ENCODE peak calls at places on chromosomes 11 and 22, in nine cellular contexts. T is fibroblast of the aortic adventitia; I is NB4; M is neural crest cell; H is body of pancreas; D is IMR-90; A is CD4-positive, alpha-beta T cell; P is BJ; Q is endothelial cell. K is an unnamed sample.

GRCh38 chr11:2790581-2790925 is 90.8 kb upstream of the KCNQ1OT1 start:
- DNase-seq in T (no peak), I (no peak), M (no peak), H (peak), D (no peak), A (no peak), P (no peak), Q (no peak), K (no peak)

GRCh38 chr22:36453266-36453607 is 28.2 kb downstream of the TXN2 start:
- DNase-seq in T (no peak), I (peak), M (no peak), H (peak), D (no peak), A (no peak), P (no peak), Q (no peak), K (no peak)

GRCh38 chr11:64803846-64804345 is 882 bp upstream of the MAP4K2 start:
- DNase-seq in T (no peak), I (no peak), M (no peak), H (no peak), D (no peak), A (no peak), P (no peak), Q (no peak), K (no peak)

GRCh38 chr22:22856364-22856763 is 31.3 kb upstream of the IGLL5 start:
- DNase-seq in T (no peak), I (no peak), M (no peak), H (no peak), D (no peak), A (no peak), P (no peak), Q (no peak), K (no peak)

GRCh38 chr11:126853732-126854131 is 146.8 kb downstream of the KIRREL3 start:
- DNase-seq in T (no peak), I (no peak), M (no peak), H (no peak), D (peak), A (no peak), P (no peak), Q (no peak), K (no peak)

GRCh38 chr11:127485541-127485940 is 485.0 kb upstream of the KIRREL3 start:
- DNase-seq in T (no peak), I (no peak), M (no peak), H (no peak), D (no peak), A (no peak), P (no peak), Q (no peak), K (no peak)

GRCh38 chr11:69074375-69074774 is 25.6 kb downstream of the TPCN2 start:
- DNase-seq in T (no peak), I (no peak), M (no peak), H (no peak), D (no peak), A (no peak), P (no peak), Q (no peak), K (no peak)

GRCh38 chr11:73570415-73571114 is 27.3 kb downstream of the FAM168A start:
- DNase-seq in T (peak), I (no peak), M (no peak), H (no peak), D (peak), A (no peak), P (no peak), Q (no peak), K (no peak)

GRCh38 chr11:110679323-110679980 is 32.8 kb downstream of the ARHGAP20 start:
- DNase-seq in T (peak), I (no peak), M (no peak), H (no peak), D (peak), A (no peak), P (peak), Q (no peak), K (no peak)

GRCh38 chr11:88179141-88179540 is 3.9 kb upstream of the RAB38 start:
- DNase-seq in T (no peak), I (no peak), M (no peak), H (no peak), D (peak), A (no peak), P (no peak), Q (no peak), K (peak)

GRCh38 chr22:30685178-30685577 is 9.5 kb upstream of the OSBP2 start:
- DNase-seq in T (no peak), I (no peak), M (no peak), H (no peak), D (no peak), A (no peak), P (no peak), Q (no peak), K (no peak)

GRCh38 chr11:66852466-66853241 is 4.2 kb upstream of the LRFN4 start:
- DNase-seq in T (no peak), I (no peak), M (no peak), H (no peak), D (no peak), A (no peak), P (no peak), Q (no peak), K (no peak)

GRCh38 chr22:35868938-35869337 is 151.3 kb downstream of the APOL5 start:
- DNase-seq in T (peak), I (no peak), M (no peak), H (no peak), D (peak), A (no peak), P (no peak), Q (no peak), K (no peak)

GRCh38 chr11:63802637-63803414 is 10.4 kb upstream of the SPINDOC start:
- DNase-seq in T (peak), I (peak), M (no peak), H (no peak), D (peak), A (no peak), P (no peak), Q (no peak), K (no peak)

GRCh38 chr11:68948496-68948895 is 32.3 kb downstream of the MRGPRD start:
- DNase-seq in T (no peak), I (no peak), M (no peak), H (no peak), D (peak), A (no peak), P (no peak), Q (no peak), K (no peak)

GRCh38 chr11:67195971-67196418 is 70.3 kb upstream of the GRK2 start:
- DNase-seq in T (peak), I (peak), M (no peak), H (no peak), D (peak), A (no peak), P (peak), Q (no peak), K (no peak)

GRCh38 chr11:128613300-128613995 is 26.1 kb upstream of the ETS1 start:
- DNase-seq in T (no peak), I (no peak), M (no peak), H (no peak), D (no peak), A (no peak), P (no peak), Q (no peak), K (no peak)

GRCh38 chr11:68750988-68751325 is 363 bp downstream of the TESMIN start:
- DNase-seq in T (no peak), I (no peak), M (no peak), H (peak), D (no peak), A (no peak), P (no peak), Q (no peak), K (no peak)

GRCh38 chr22:20464096-20464614 is 26.5 kb upstream of the SCARF2 start:
- DNase-seq in T (no peak), I (no peak), M (no peak), H (no peak), D (no peak), A (peak), P (no peak), Q (no peak), K (peak)

GRCh38 chr22:23386245-23386631 is 193.9 kb downstream of the IGLL1 start:
- DNase-seq in T (no peak), I (no peak), M (no peak), H (no peak), D (no peak), A (no peak), P (no peak), Q (no peak), K (no peak)

GRCh38 chr22:44202261-44202789 is 21.6 kb downstream of the PARVG start:
- DNase-seq in T (peak), I (no peak), M (no peak), H (no peak), D (peak), A (no peak), P (peak), Q (no peak), K (no peak)

GRCh38 chr11:16925495-16926065 is 88.6 kb downstream of the PLEKHA7 start:
- DNase-seq in T (no peak), I (no peak), M (peak), H (peak), D (no peak), A (no peak), P (no peak), Q (peak), K (peak)

GRCh38 chr22:38203090-38203810 is 1.5 kb downstream of the MAFF start:
- DNase-seq in T (peak), I (no peak), M (no peak), H (peak), D (peak), A (no peak), P (no peak), Q (no peak), K (peak)

GRCh38 chr11:126840201-126840886 is 160.2 kb downstream of the KIRREL3 start:
- DNase-seq in T (peak), I (no peak), M (no peak), H (no peak), D (peak), A (no peak), P (no peak), Q (no peak), K (no peak)

GRCh38 chr11:17537261-17537660 is 7.0 kb downstream of the USH1C start:
- DNase-seq in T (no peak), I (no peak), M (no peak), H (no peak), D (no peak), A (no peak), P (no peak), Q (no peak), K (no peak)

GRCh38 chr11:11400635-11401232 is 47.7 kb upstream of the CSNK2A3 start:
- DNase-seq in T (no peak), I (peak), M (no peak), H (no peak), D (no peak), A (no peak), P (no peak), Q (peak), K (peak)

GRCh38 chr11:117096140-117096972 is 1.9 kb downstream of the SIK3 start:
- DNase-seq in T (no peak), I (peak), M (peak), H (peak), D (no peak), A (peak), P (peak), Q (no peak), K (peak)

GRCh38 chr11:74437441-74437840 is 29.9 kb downstream of the KCNE3 start:
- DNase-seq in T (peak), I (no peak), M (no peak), H (no peak), D (peak), A (no peak), P (no peak), Q (no peak), K (no peak)

GRCh38 chr22:28021116-28021997 is 102.3 kb upstream of the PITPNB start:
- DNase-seq in T (no peak), I (no peak), M (no peak), H (no peak), D (no peak), A (no peak), P (no peak), Q (no peak), K (no peak)

GRCh38 chr11:108538022-108538424 is 39.8 kb upstream of the POGLUT3 start:
- DNase-seq in T (no peak), I (no peak), M (no peak), H (no peak), D (no peak), A (no peak), P (no peak), Q (no peak), K (peak)

GRCh38 chr11:44574620-44575287 is 9.3 kb downstream of the CD82 start:
- DNase-seq in T (peak), I (peak), M (no peak), H (peak), D (peak), A (no peak), P (peak), Q (no peak), K (peak)

GRCh38 chr11:116225236-116225635 is 547.6 kb downstream of the BUD13 start:
- DNase-seq in T (no peak), I (no peak), M (no peak), H (no peak), D (no peak), A (no peak), P (no peak), Q (no peak), K (no peak)

GRCh38 chr11:2944530-2944929 is 15.3 kb upstream of the PHLDA2 start:
- DNase-seq in T (no peak), I (no peak), M (no peak), H (no peak), D (no peak), A (no peak), P (no peak), Q (no peak), K (no peak)

GRCh38 chr11:82270870-82271269 is 462.8 kb downstream of the FAM181B start:
- DNase-seq in T (no peak), I (no peak), M (no peak), H (no peak), D (no peak), A (no peak), P (no peak), Q (no peak), K (no peak)

GRCh38 chr11:15897211-15897960 is 459.0 kb downstream of the SOX6 start:
- DNase-seq in T (peak), I (no peak), M (no peak), H (peak), D (peak), A (no peak), P (peak), Q (no peak), K (no peak)

GRCh38 chr11:59157433-59157832 is 14.5 kb upstream of the DTX4 start:
- DNase-seq in T (no peak), I (no peak), M (no peak), H (no peak), D (no peak), A (no peak), P (no peak), Q (no peak), K (no peak)

GRCh38 chr11:118202599-118203422 is 22.0 kb downstream of the JAML start:
- DNase-seq in T (no peak), I (no peak), M (no peak), H (peak), D (no peak), A (peak), P (no peak), Q (no peak), K (peak)

GRCh38 chr11:112881461-112881860 is 79.8 kb upstream of the NCAM1 start:
- DNase-seq in T (peak), I (no peak), M (peak), H (peak), D (no peak), A (no peak), P (no peak), Q (no peak), K (no peak)

GRCh38 chr11:119641991-119642745 is 86.8 kb downstream of the NECTIN1 start:
- DNase-seq in T (no peak), I (peak), M (no peak), H (no peak), D (peak), A (no peak), P (no peak), Q (no peak), K (peak)

DNA sequence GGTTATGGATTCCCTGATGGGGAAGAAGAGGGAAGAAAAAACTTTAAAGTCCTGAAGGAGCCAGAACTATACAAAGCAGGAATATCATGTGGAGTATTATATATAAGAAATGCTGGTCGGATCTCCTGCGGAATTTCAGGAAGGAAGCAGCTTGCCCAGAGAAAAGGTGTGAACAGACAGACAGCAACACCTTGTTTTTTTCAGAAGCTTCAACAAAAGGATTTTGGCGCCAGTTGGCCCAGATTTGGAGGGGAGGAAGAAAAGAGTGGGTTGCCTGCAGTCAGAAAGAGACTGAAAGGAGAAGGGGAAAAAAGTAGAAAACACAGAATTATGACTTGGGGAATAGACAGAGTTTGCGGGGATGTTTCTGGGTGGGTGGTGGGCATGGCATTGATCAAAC is 45.2 kb downstream of the SEZ6L start:
- DNase-seq in T (no peak), I (no peak), M (no peak), H (no peak), D (no peak), A (no peak), P (no peak), Q (no peak), K (no peak)
- TF ChIP-seq CTCF in T (no peak), I (no peak), M (no peak), H (no peak), D (no peak), A (no peak), P (no peak), Q (no peak), K (no peak)

GRCh38 chr11:31936309-31936708 is 125.2 kb upstream of the PAX6 start:
- DNase-seq in T (no peak), I (no peak), M (no peak), H (no peak), D (no peak), A (no peak), P (no peak), Q (no peak), K (no peak)

GRCh38 chr11:31927982-31928381 is 116.9 kb upstream of the PAX6 start:
- DNase-seq in T (no peak), I (no peak), M (no peak), H (no peak), D (no peak), A (no peak), P (no peak), Q (no peak), K (no peak)

GRCh38 chr11:31926816-31927528 is 115.8 kb upstream of the PAX6 start:
- DNase-seq in T (no peak), I (no peak), M (no peak), H (no peak), D (no peak), A (no peak), P (no peak), Q (no peak), K (no peak)

GRCh38 chr11:31932879-31933278 is 121.8 kb upstream of the PAX6 start:
- DNase-seq in T (no peak), I (no peak), M (no peak), H (no peak), D (no peak), A (no peak), P (no peak), Q (no peak), K (no peak)
- TF ChIP-seq CTCF in T (no peak), I (no peak), M (no peak), H (no peak), D (no peak), A (no peak), P (no peak), Q (no peak), K (no peak)

GRCh38 chr11:13183826-13184196 is 93.8 kb upstream of the BMAL1 start:
- DNase-seq in T (no peak), I (no peak), M (no peak), H (no peak), D (no peak), A (no peak), P (no peak), Q (no peak), K (no peak)

GRCh38 chr11:13188179-13188578 is 89.4 kb upstream of the BMAL1 start:
- DNase-seq in T (no peak), I (no peak), M (no peak), H (no peak), D (no peak), A (no peak), P (no peak), Q (no peak), K (no peak)

GRCh38 chr11:13184295-13184794 is 93.2 kb upstream of the BMAL1 start:
- DNase-seq in T (peak), I (no peak), M (no peak), H (no peak), D (no peak), A (no peak), P (no peak), Q (no peak), K (no peak)

DNA sequence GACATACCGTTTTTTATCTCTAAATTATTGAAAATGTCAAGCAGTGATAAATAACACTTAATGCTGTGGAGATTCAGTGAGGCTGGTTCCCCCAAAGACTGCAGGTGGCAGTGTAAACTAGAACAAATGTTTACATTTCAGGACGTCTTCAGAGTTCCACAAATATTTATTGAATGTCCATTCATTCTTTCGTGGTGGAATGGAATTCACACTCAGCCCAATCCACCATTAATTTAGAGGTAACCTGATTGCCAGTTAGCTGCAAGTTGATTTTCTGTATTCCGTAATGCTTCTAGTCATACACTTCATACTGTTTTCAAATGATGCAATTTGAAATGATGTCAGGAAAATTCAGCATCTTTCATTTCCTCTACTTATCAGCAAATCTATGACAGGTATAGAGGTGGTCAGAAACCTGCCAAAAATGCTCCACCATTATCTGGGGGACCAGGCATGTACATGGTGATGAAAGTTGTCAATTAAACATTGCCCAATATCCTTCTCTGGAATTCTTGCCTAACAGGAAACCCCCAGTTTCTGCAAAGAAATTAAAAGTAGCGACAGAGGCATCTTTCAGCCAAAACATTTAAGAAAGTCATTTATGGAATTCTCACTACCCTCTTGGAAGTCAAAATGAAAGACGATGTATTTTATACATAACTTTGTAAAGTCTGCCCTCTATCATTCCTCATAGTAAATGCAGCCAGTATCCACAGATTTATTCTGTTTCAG is 94.3 kb upstream of the BMAL1 start:
- DNase-seq in T (peak), I (peak), M (no peak), H (no peak), D (peak), A (no peak), P (peak), Q (no peak), K (peak)
- TF ChIP-seq CTCF in T (peak), I (peak), M (peak), H (peak), D (peak), A (peak), P (peak), Q (peak), K (peak)

GRCh38 chr11:91091564-91091963 is 868.7 kb upstream of the CHORDC1 start:
- DNase-seq in T (no peak), I (no peak), M (no peak), H (no peak), D (no peak), A (no peak), P (no peak), Q (no peak), K (no peak)

GRCh38 chr11:91081440-91082088 is 858.7 kb upstream of the CHORDC1 start:
- DNase-seq in T (peak), I (peak), M (no peak), H (peak), D (peak), A (no peak), P (no peak), Q (no peak), K (no peak)

DNA sequence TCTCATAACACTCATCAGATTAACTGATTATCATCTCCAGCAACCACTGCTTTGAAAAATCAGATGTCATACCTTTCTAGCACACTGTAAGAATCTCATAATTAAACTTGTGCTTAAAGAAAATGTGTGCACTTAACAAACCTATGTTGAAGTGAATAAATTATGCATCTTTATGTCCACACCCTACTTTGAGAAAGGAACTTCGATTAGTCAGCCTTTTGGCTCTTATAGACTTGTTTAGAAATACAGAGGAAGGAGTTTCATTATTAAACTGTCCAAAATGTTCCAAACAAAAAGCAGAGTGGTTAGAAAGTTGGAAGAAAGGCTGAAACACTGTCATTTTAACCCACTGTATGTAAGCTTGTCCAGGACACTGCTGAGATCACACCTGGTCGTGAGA is 863.1 kb upstream of the CHORDC1 start:
- DNase-seq in T (no peak), I (no peak), M (no peak), H (no peak), D (no peak), A (no peak), P (no peak), Q (no peak), K (no peak)
- TF ChIP-seq CTCF in T (no peak), I (no peak), M (no peak), H (no peak), D (no peak), A (no peak), P (no peak), Q (no peak), K (no peak)